ENCODE peak calls at places on chromosomes 1 and 21, in four cellular contexts. A, Y, K and P are unnamed samples.

GRCh38 chr1:235834620-235835019 is 32.1 kb downstream of the LYST start:
- DNase-seq in A (no peak), K (no peak), Y (no peak), P (no peak)

GRCh38 chr1:160996195-160996594 is 24.8 kb downstream of the F11R start:
- DNase-seq in A (no peak), Y (no peak), K (no peak), P (no peak)

GRCh38 chr1:17161137-17161700 is 42.0 kb upstream of the PADI2 start:
- DNase-seq in K (no peak), A (no peak), Y (no peak), P (no peak)

GRCh38 chr1:208241541-208241940 is 2.6 kb downstream of the PLXNA2 start:
- DNase-seq in K (no peak), Y (no peak), A (no peak), P (no peak)

GRCh38 chr1:156948708-156949107 is 28.3 kb downstream of the LRRC71 start:
- DNase-seq in K (no peak), Y (no peak), A (no peak), P (no peak)

GRCh38 chr1:37726191-37726590 is 33.9 kb downstream of the CDCA8 start:
- DNase-seq in K (no peak), Y (no peak), A (no peak), P (no peak)

GRCh38 chr1:203306089-203306969 is 1.0 kb downstream of the BTG2 start:
- DNase-seq in K (peak; percentile 93), Y (peak; percentile 76), A (peak; percentile 76), P (no peak)

GRCh38 chr1:159188375-159188788 is 16.3 kb upstream of the ACKR1 start:
- DNase-seq in A (peak; percentile 41), Y (peak; percentile 64), K (peak; percentile 10), P (peak; percentile 80)

GRCh38 chr1:241447056-241447649 is 72.4 kb downstream of the FH start:
- DNase-seq in K (peak; percentile 38), A (no peak), Y (no peak), P (no peak)

GRCh38 chr1:44010935-44011610 is 19.7 kb downstream of the CCDC24 start:
- DNase-seq in Y (no peak), K (no peak), A (no peak), P (no peak)

GRCh38 chr1:214425723-214426419 is 125.5 kb downstream of the PTPN14 start:
- DNase-seq in A (no peak), K (no peak), Y (no peak), P (no peak)

GRCh38 chr1:109107785-109108184 is 6.1 kb upstream of the ELAPOR1 start:
- DNase-seq in K (no peak), A (no peak), Y (no peak), P (no peak)

GRCh38 chr1:179930867-179931266 is 23.7 kb upstream of the CEP350 start:
- DNase-seq in K (no peak), Y (no peak), A (no peak), P (no peak)

GRCh38 chr21:45923146-45923545 is 58.4 kb upstream of the COL6A1 start:
- DNase-seq in Y (peak; percentile 81), A (peak; percentile 77), K (peak; percentile 80), P (peak; percentile 65)

GRCh38 chr1:218643926-218644325 is 298.8 kb downstream of the TGFB2 start:
- DNase-seq in A (no peak), Y (no peak), K (no peak), P (no peak)

GRCh38 chr1:2412773-2413494 is 570 bp upstream of the PEX10 start:
- DNase-seq in K (no peak), A (no peak), Y (peak; percentile 54), P (peak; percentile 43)

GRCh38 chr1:170402451-170403311 is 129.3 kb upstream of the GORAB start:
- DNase-seq in K (no peak), Y (no peak), A (no peak), P (no peak)

GRCh38 chr1:241413386-241413785 is 56.4 kb upstream of the RGS7 start:
- DNase-seq in K (peak; percentile 96), A (no peak), Y (no peak), P (no peak)

GRCh38 chr1:97630968-97631367 is 289.9 kb downstream of the DPYD start:
- DNase-seq in A (no peak), Y (no peak), K (no peak), P (no peak)

GRCh38 chr1:8376358-8376840 is 58.5 kb downstream of the SLC45A1 start:
- DNase-seq in Y (no peak), A (no peak), K (no peak), P (no peak)

GRCh38 chr21:19855522-19855921 is 1142.7 kb upstream of the NCAM2 start:
- DNase-seq in Y (no peak), A (no peak), K (no peak), P (peak; percentile 25)

GRCh38 chr1:177517556-177517955 is 346.8 kb downstream of the BRINP2 start:
- DNase-seq in K (peak; percentile 2), A (no peak), Y (no peak), P (no peak)

GRCh38 chr1:54945393-54945936 is 35.0 kb upstream of the TMEM61 start:
- DNase-seq in A (no peak), K (no peak), Y (no peak), P (peak; percentile 76)

GRCh38 chr1:85992756-85993155 is 163.8 kb downstream of the COL24A1 start:
- DNase-seq in K (peak; percentile 75), A (no peak), Y (no peak), P (no peak)

GRCh38 chr1:61080408-61081134 is 1.8 kb upstream of the NFIA start:
- DNase-seq in Y (no peak), K (no peak), A (no peak), P (no peak)

GRCh38 chr1:26190373-26190987 is at the start of gene CATSPER4:
- DNase-seq in A (no peak), Y (no peak), K (no peak), P (no peak)

GRCh38 chr1:203507227-203507626 is 13.3 kb downstream of the OPTC start:
- DNase-seq in K (peak; percentile 38), Y (peak; percentile 83), A (peak; percentile 53), P (no peak)

GRCh38 chr1:175176246-175176645 is 16.3 kb downstream of the KIAA0040 start:
- DNase-seq in K (no peak), Y (no peak), A (no peak), P (no peak)

GRCh38 chr21:33169360-33169759 is 60.4 kb upstream of the IFNAR2 start:
- DNase-seq in K (no peak), A (no peak), Y (no peak), P (no peak)

GRCh38 chr1:24390924-24391782 is 22.4 kb downstream of the STPG1 start:
- DNase-seq in Y (peak; percentile 88), A (peak; percentile 79), K (peak; percentile 90), P (peak; percentile 90)

GRCh38 chr21:16116798-16117197 is 387.0 kb downstream of the USP25 start:
- DNase-seq in K (peak; percentile 53), A (no peak), Y (no peak), P (no peak)

GRCh38 chr1:30974536-30974935 is 66.0 kb upstream of the SDC3 start:
- DNase-seq in A (no peak), K (no peak), Y (no peak), P (no peak)

GRCh38 chr1:201299968-201300367 is 16.7 kb downstream of the PKP1 start:
- DNase-seq in K (peak; percentile 25), A (no peak), Y (no peak), P (peak; percentile 64)

GRCh38 chr1:64031191-64031590 is 172.2 kb upstream of the UBE2U start:
- DNase-seq in K (no peak), Y (peak; percentile 43), A (no peak), P (no peak)

GRCh38 chr1:64029037-64029436 is 174.4 kb upstream of the UBE2U start:
- DNase-seq in A (no peak), K (no peak), Y (no peak), P (no peak)

GRCh38 chr1:64033667-64034215 is 169.7 kb upstream of the UBE2U start:
- DNase-seq in A (no peak), K (peak; percentile 95), Y (peak; percentile 53), P (no peak)

DNA sequence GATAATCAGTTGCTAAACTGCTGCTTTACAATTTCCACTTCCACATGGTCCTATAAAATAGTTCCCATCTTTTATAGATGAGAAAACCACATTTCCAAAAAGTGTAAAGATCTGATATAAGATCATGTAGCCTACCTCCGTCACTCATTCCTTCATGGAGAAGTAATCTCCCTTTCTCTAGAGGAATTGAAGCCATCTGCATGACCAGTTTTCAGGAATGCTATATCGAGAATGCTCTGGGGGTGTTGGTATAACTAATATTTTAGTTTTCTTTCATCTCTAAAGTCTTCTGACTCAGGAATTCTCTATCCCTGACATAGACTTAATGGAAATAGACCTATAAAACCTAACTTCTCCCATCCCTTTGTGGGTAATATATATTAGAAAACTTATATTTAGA is 173.0 kb upstream of the UBE2U start:
- DNase-seq in A (no peak), K (no peak), Y (no peak), P (no peak)
- H3K27ac ChIP-seq in A (no peak overlapping the region), K (no peak overlapping the region), Y (no peak overlapping the region), P (no peak overlapping the region)

GRCh38 chr21:24895885-24896734 is 711.2 kb downstream of the MRPL39 start:
- DNase-seq in A (peak; percentile 14), Y (no peak), K (peak; percentile 52), P (no peak)
- TF ChIP-seq CTCF in A (no peak), Y (no peak), K (peak; percentile 52), P (peak; percentile 15)

DNA sequence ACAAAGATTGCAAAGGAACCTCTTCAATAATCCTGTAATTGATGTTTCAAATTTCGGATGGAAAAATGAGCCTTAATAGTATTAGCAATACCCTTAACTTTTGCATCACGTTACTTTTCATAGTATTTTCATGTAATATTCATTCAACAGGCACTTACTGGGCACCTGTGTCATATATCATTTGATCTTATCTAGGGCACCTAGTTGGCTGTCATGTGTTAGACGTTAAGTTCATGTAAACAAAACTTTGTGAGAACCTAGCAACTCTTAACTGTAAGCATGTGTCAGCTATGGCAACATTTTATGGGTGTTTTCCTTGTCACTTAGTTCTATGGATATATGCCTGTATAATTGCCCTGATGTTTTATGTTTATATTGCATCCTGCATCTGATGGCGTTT is 756 bp downstream of the LAMC2 start:
- DNase-seq in K (no peak), Y (no peak), A (no peak), P (no peak)
- H3K4me3 ChIP-seq in K (no peak overlapping the region), Y (no peak overlapping the region), A (no peak overlapping the region), P (peak overlapping the region; percentile 29)

DNA sequence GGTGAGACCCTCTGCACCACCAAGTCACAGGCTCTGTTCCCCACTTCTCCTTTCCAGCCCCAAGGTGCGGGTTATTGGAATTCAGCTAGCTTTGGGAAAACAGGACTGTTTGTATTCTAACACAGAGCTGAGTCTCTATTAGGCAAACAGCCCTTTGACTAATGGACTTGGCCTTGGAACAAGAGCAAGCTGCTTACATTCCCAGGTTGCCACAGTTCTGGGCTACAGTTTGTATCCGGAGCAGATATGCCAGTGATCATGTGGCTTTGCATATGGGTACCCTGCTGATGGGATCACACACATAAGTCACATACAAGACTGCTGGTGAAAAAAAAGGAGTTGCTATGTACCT is 110.5 kb upstream of the COA6 start:
- DNase-seq in A (no peak), K (no peak), Y (no peak), P (no peak)
- H3K27ac ChIP-seq in A (no peak overlapping the region), K (no peak overlapping the region), Y (no peak overlapping the region), P (no peak overlapping the region)